ENCODE peak calls at places on chromosomes 13 and 19, in five cellular contexts. One of them, this sample, is unnamed. For H3K36me3, the result is how much of the 10 kb centered on the place peaks cover.

GRCh38 chr19:49425922-49426592 is 869 bp downstream of the GFY start:
- DNase-seq in K562: peak
- DNase-seq in HepG2: no peak
- DNase-seq in H1: peak
- DNase-seq in GM12878: no peak
- DNase-seq in this sample: peak

GRCh38 chr19:16594131-16594586 is 21.9 kb upstream of the SLC35E1 start:
- DNase-seq in K562: no peak
- DNase-seq in HepG2: no peak
- DNase-seq in H1: no peak
- DNase-seq in GM12878: no peak
- DNase-seq in this sample: no peak

GRCh38 chr19:43331435-43332010 is 22.0 kb upstream of the CD177 start:
- DNase-seq in K562: no peak
- DNase-seq in HepG2: no peak
- DNase-seq in H1: no peak
- DNase-seq in GM12878: no peak
- DNase-seq in this sample: no peak

GRCh38 chr13:46403851-46404731 is 17.0 kb upstream of the RUBCNL start:
- DNase-seq in K562: no peak
- DNase-seq in HepG2: no peak
- DNase-seq in H1: no peak
- DNase-seq in GM12878: no peak
- DNase-seq in this sample: no peak

GRCh38 chr19:47848871-47849473 is 10.1 kb upstream of the TPRX2 start:
- DNase-seq in K562: peak
- DNase-seq in HepG2: peak
- DNase-seq in H1: peak
- DNase-seq in GM12878: no peak
- DNase-seq in this sample: peak

GRCh38 chr19:3350014-3350663 is 16.2 kb upstream of the NFIC start:
- DNase-seq in K562: no peak
- DNase-seq in HepG2: peak
- DNase-seq in H1: no peak
- DNase-seq in GM12878: no peak
- DNase-seq in this sample: no peak

GRCh38 chr13:19283836-19284235 is 102.2 kb upstream of the TUBA3C start:
- DNase-seq in K562: no peak
- DNase-seq in HepG2: no peak
- DNase-seq in H1: no peak
- DNase-seq in GM12878: no peak
- DNase-seq in this sample: no peak

GRCh38 chr19:1118999-1119398 is 15.2 kb downstream of the GPX4 start:
- DNase-seq in K562: no peak
- DNase-seq in HepG2: no peak
- DNase-seq in H1: no peak
- DNase-seq in GM12878: no peak
- DNase-seq in this sample: no peak

GRCh38 chr13:111298214-111298975 is 22.0 kb upstream of the TEX29 start:
- DNase-seq in K562: no peak
- DNase-seq in HepG2: no peak
- DNase-seq in H1: no peak
- DNase-seq in GM12878: no peak
- DNase-seq in this sample: no peak

DNA sequence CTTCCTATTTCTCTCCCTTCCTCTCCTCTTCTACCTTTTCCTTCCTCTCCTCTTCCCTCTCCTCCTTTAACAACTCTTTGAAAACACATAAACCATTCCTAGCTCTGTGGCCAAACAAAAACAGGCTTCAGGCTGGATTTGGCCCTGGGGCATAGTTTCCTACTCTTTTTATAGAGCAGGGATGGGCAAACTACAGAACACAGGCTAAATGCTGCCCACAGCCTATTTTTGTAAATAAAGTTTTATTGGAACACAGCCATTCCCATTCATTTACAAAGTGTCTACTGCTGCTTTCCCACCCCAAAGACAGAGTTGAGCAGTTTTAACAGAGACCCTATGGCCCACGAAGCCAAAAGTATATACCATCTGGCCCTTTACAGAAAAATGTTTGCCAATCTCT is 35.4 kb downstream of the LHFPL6 start:
- DNase-seq in K562: no peak
- DNase-seq in HepG2: no peak
- DNase-seq in H1: no peak
- DNase-seq in GM12878: no peak
- DNase-seq in this sample: no peak
- TF ChIP-seq ATF3 in K562: no peak
- TF ChIP-seq ATF3 in HepG2: no peak
- TF ChIP-seq ATF3 in H1: no peak
- TF ChIP-seq ATF3 in GM12878: no peak
- TF ChIP-seq ATF3 in this sample: no peak

DNA sequence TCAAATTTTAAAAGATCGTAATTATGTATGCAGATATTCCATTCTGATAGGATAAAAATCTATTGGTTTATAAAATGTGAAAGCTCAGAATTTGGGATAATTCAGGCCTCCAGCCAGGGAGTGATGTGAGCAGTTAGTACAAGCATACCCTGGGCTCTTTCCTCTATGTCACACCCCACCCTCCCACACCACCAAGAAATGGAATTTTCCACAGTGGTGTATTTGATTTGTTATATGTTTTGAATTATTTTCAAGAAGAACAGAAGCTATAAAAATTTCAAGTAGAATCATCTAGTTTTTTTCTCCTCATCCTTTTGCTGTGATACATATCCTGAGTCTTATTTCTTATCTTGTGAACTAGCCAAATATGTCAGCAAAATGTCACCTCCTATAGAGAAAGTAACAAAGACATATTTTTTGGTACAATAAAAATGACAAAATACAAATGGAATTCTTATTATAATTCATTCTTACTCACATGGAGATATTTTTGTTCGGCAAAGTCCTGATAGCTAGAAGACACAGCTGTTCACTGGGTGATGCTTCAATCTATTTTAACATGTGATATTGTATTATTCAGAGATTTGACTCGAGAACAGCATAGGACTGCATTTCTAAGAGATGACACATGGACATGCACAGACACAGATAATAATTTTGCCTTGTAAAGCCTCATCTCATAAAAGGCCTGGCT is 61.2 kb upstream of the FRY start:
- DNase-seq in K562: no peak
- DNase-seq in HepG2: no peak
- DNase-seq in H1: no peak
- DNase-seq in GM12878: no peak
- DNase-seq in this sample: no peak
- TF ChIP-seq MAX in K562: no peak
- TF ChIP-seq MAX in HepG2: no peak
- TF ChIP-seq MAX in H1: no peak
- TF ChIP-seq MAX in GM12878: no peak
- TF ChIP-seq MAX in this sample: no peak

DNA sequence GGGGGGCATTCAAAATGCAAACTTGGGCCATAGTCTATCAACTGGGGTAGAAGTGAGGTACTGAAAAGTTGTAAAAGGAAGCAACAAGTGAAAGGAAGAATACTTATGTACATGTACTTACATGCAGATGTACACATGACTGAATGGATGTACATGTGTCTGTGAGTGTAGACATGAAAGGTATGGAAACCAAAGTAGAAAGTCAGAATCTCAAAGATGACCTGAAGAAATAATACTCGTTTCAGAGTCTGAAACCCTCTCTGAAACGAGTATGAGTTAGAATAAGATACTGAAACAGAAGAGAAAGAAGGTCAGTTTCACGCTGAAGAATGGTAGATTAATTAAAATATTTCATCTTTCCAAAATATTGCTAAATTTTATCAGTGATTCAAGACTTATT is 13.9 kb downstream of the DZIP1 start:
- DNase-seq in K562: no peak
- DNase-seq in HepG2: no peak
- DNase-seq in H1: no peak
- DNase-seq in GM12878: no peak
- DNase-seq in this sample: no peak
- H3K36me3 ChIP-seq in K562: under half
- H3K36me3 ChIP-seq in HepG2: under half
- H3K36me3 ChIP-seq in H1: under half
- H3K36me3 ChIP-seq in GM12878: under half
- H3K36me3 ChIP-seq in this sample: under half

GRCh38 chr13:113907637-113908617 is 44.1 kb upstream of the GAS6 start:
- DNase-seq in K562: no peak
- DNase-seq in HepG2: no peak
- DNase-seq in H1: no peak
- DNase-seq in GM12878: no peak
- DNase-seq in this sample: no peak
- TF ChIP-seq ATF3 in K562: no peak
- TF ChIP-seq ATF3 in HepG2: no peak
- TF ChIP-seq ATF3 in H1: no peak
- TF ChIP-seq ATF3 in GM12878: no peak
- TF ChIP-seq ATF3 in this sample: no peak

DNA sequence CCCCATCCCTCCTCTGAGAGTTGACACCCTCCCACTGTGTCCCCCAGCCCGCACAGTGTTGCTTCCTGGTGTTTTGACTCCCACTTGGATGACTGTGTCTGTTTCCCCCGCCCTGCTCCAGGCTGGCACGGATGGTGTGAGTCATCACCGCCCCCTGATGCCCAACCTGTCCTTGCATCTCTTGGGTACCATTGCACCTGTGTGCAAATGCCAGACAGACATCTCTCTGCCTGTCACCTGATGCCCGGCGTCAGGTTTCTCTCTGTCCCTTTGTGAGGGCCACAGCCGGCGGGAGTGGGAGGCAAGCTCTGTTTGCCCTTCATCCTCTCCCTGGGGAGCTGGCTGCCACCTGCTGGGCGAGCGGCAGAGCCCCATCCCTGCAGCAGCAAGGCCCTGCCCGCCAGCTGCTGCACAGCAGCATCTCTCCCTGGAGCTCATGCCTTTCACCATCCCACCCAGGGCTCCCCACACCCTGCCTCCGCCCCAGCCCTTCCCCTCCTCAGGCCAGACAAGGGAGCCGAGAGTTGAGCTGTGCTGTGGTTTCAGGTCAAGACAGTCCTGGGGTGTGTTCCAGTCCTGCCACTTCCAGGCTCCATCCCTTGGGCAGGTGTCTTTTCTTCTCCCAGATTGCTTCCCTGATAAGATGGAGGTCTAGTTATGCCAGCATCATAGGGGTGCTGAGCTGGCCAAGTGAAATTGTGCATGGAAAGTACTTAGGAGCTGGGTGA is 29.7 kb downstream of the NKPD1 start:
- DNase-seq in K562: no peak
- DNase-seq in HepG2: peak
- DNase-seq in H1: no peak
- DNase-seq in GM12878: no peak
- DNase-seq in this sample: peak
- TF ChIP-seq MAX in K562: no peak
- TF ChIP-seq MAX in HepG2: no peak
- TF ChIP-seq MAX in H1: no peak
- TF ChIP-seq MAX in GM12878: no peak
- TF ChIP-seq MAX in this sample: no peak

DNA sequence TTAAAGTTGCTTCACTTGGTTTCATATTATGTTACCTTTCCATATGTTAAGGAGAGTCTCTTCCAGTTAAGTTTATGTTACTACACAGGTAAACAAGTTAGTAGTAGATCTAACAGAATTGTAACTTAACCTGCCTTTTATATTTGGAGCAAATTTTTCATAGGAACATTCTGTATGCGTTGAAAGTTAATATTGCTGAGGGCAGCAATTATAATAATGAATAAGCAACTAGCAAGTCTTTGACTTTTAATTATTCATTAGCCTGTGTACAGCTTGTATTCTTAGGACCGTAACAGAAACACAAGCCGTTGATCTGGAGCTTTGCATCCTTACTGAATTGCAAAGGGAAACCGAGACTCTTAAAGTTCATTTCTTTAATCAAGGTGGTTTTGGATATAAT is 11.6 kb downstream of the SUGT1 start:
- DNase-seq in K562: no peak
- DNase-seq in HepG2: no peak
- DNase-seq in H1: no peak
- DNase-seq in GM12878: no peak
- DNase-seq in this sample: no peak
- H3K36me3 ChIP-seq in K562: half or more
- H3K36me3 ChIP-seq in HepG2: under half
- H3K36me3 ChIP-seq in H1: under half
- H3K36me3 ChIP-seq in GM12878: under half
- H3K36me3 ChIP-seq in this sample: half or more

This sample was measured in HCT116.